ENCODE peak calls at places on chromosomes 12 and 14, in six cellular contexts. Y is fibroblast of lung, I is mesenteric fat pad, N is NCI-H345, S is ELR, P is Daoy. R is an unnamed sample.

GRCh38 chr12:64824500-64825142 is at the start of gene TBC1D30:
- DNase-seq in Y (peak; percentile 22), N (peak; percentile 86), I (no peak), S (peak; percentile 25), P (peak; percentile 50), R (peak; percentile 71)

GRCh38 chr12:50482566-50482965 is 22.2 kb upstream of the DIP2B start:
- DNase-seq in N (no peak), Y (peak; percentile 16), I (no peak), S (peak; percentile 40), P (peak; percentile 23), R (no peak)

GRCh38 chr12:3371018-3371417 is 120.0 kb upstream of the PRMT8 start:
- DNase-seq in Y (no peak), I (no peak), P (no peak), S (no peak), N (peak; percentile 82), R (no peak)

GRCh38 chr14:39015360-39015961 is 87.6 kb downstream of the SEC23A start:
- DNase-seq in P (peak; percentile 49), N (peak; percentile 47), Y (peak; percentile 44), I (no peak), S (peak; percentile 63), R (peak; percentile 52)

GRCh38 chr12:92384571-92384970 is 238.9 kb upstream of the BTG1 start:
- DNase-seq in Y (no peak), N (no peak), I (no peak), S (no peak), P (no peak), R (no peak)

GRCh38 chr14:101405171-101405883 is 156.0 kb upstream of the DIO3 start:
- DNase-seq in Y (no peak), N (peak; percentile 23), I (no peak), S (no peak), P (no peak), R (no peak)

GRCh38 chr12:123966596-123966995 is 6.0 kb downstream of the CCDC92 start:
- DNase-seq in P (peak; percentile 19), I (no peak), N (no peak), S (peak; percentile 81), Y (peak; percentile 80), R (no peak)

GRCh38 chr14:68464716-68465115 is 328.2 kb downstream of the ZFP36L1 start:
- DNase-seq in N (no peak), I (no peak), Y (peak; percentile 88), S (peak; percentile 96), P (peak; percentile 66), R (no peak)

GRCh38 chr14:44316647-44317432 is 190.2 kb downstream of the FSCB start:
- DNase-seq in N (peak; percentile 3), S (peak; percentile 85), Y (peak; percentile 98), P (peak; percentile 95), I (no peak), R (peak; percentile 13)

GRCh38 chr12:128783129-128783574 is 40.6 kb downstream of the SLC15A4 start:
- DNase-seq in I (no peak), P (peak; percentile 84), Y (peak; percentile 42), N (no peak), S (peak; percentile 48), R (no peak)

R was measured in COR-L47.